ENCODE peak calls at places on chromosomes 2 and 18, in four cellular contexts. G is hepatocyte, K is ovary, I is H1. M is an unnamed sample. For H3K4me1, the result is how much of the 10 kb centered on the place peaks cover.

GRCh38 chr2:100865819-100866462 is 46.0 kb downstream of the NPAS2 start:
- DNase-seq in G (peak), K (no peak), I (no peak), M (no peak)

GRCh38 chr2:147559068-147559467 is 285.8 kb upstream of the ACVR2A start:
- DNase-seq in G (no peak), K (no peak), I (no peak), M (no peak)

GRCh38 chr2:170421175-170421687 is 243.3 kb downstream of the MYO3B start:
- DNase-seq in G (no peak), K (no peak), I (no peak), M (no peak)

GRCh38 chr2:170567427-170567826 is 147.7 kb upstream of the SP5 start:
- DNase-seq in G (no peak), K (no peak), I (no peak), M (no peak)

GRCh38 chr2:46007412-46007811 is 289.8 kb upstream of the EPAS1 start:
- DNase-seq in G (no peak), K (no peak), I (peak), M (no peak)

GRCh38 chr2:66733361-66733760 is 298.4 kb downstream of the MEIS1 start:
- DNase-seq in G (no peak), K (no peak), I (no peak), M (no peak)

GRCh38 chr2:15313657-15314056 is 247.5 kb downstream of the NBAS start:
- DNase-seq in G (no peak), K (no peak), I (no peak), M (no peak)

GRCh38 chr18:58721586-58722160 is 50.4 kb downstream of the MALT1 start:
- DNase-seq in G (no peak), K (no peak), I (no peak), M (no peak)

GRCh38 chr2:30365201-30365600 is 81.8 kb upstream of the LCLAT1 start:
- DNase-seq in G (no peak), K (no peak), I (no peak), M (no peak)

GRCh38 chr2:85649201-85650190 is 18.5 kb downstream of the SFTPB start:
- DNase-seq in G (no peak), K (no peak), I (no peak), M (no peak)

GRCh38 chr18:13389491-13390131 is 171.1 kb downstream of the LDLRAD4 start:
- DNase-seq in G (no peak), K (no peak), I (peak), M (no peak)

GRCh38 chr18:76524900-76525698 is 30.1 kb upstream of the ZNF516 start:
- DNase-seq in G (peak), K (peak), I (no peak), M (no peak)

GRCh38 chr2:129909648-129910418 is 69.6 kb upstream of the RAB6C start:
- DNase-seq in G (no peak), K (no peak), I (peak), M (no peak)

GRCh38 chr2:63163231-63163845 is 112.7 kb downstream of the OTX1 start:
- DNase-seq in G (peak), K (no peak), I (no peak), M (no peak)

GRCh38 chr2:42141687-42142475 is 27.3 kb upstream of the EML4 start:
- DNase-seq in G (peak), K (peak), I (no peak), M (peak)

GRCh38 chr2:11701206-11701605 is 31.2 kb upstream of the NTSR2 start:
- DNase-seq in G (no peak), K (no peak), I (no peak), M (no peak)

GRCh38 chr2:128780434-128781080 is 461.9 kb upstream of the HS6ST1 start:
- DNase-seq in G (no peak), K (no peak), I (peak), M (no peak)

GRCh38 chr18:34807106-34807796 is 97.2 kb downstream of the DTNA start:
- DNase-seq in G (no peak), K (no peak), I (no peak), M (peak)

GRCh38 chr2:130834923-130835765 is 1.6 kb upstream of the ARHGEF4 start:
- DNase-seq in G (no peak), K (no peak), I (no peak), M (no peak)

GRCh38 chr2:174339571-174339966 is 4.8 kb downstream of the SP9 start:
- DNase-seq in G (no peak), K (no peak), I (no peak), M (no peak)

GRCh38 chr2:39989888-39990287 is 210.8 kb upstream of the THUMPD2 start:
- DNase-seq in G (no peak), K (no peak), I (no peak), M (no peak)

GRCh38 chr2:182068811-182069210 is 83.2 kb downstream of the PPP1R1C start:
- DNase-seq in G (no peak), K (no peak), I (no peak), M (peak)

GRCh38 chr2:177298191-177298590 is 33.7 kb upstream of the NFE2L2 start:
- DNase-seq in G (no peak), K (no peak), I (no peak), M (no peak)

GRCh38 chr18:37161491-37161890 is 332.6 kb downstream of the KIAA1328 start:
- DNase-seq in G (no peak), K (no peak), I (no peak), M (peak)

GRCh38 chr18:78519394-78520062 is 460.1 kb upstream of the SALL3 start:
- DNase-seq in G (no peak), K (no peak), I (no peak), M (no peak)

GRCh38 chr18:61893971-61894750 is 1.4 kb upstream of the RNF152 start:
- DNase-seq in G (peak), K (peak), I (peak), M (peak)

GRCh38 chr2:204199357-204199756 is 262.8 kb downstream of the ICOS start:
- DNase-seq in G (no peak), K (no peak), I (no peak), M (no peak)

GRCh38 chr2:43224571-43225092 is 1.8 kb downstream of the ZFP36L2 start:
- DNase-seq in G (peak), K (no peak), I (peak), M (no peak)

GRCh38 chr18:5058768-5059539 is 138.1 kb downstream of the AKAIN1 start:
- DNase-seq in G (no peak), K (no peak), I (no peak), M (no peak)

GRCh38 chr2:23926289-23926749 is 604 bp downstream of the ATAD2B start:
- DNase-seq in G (no peak), K (peak), I (no peak), M (no peak)

GRCh38 chr2:96251721-96252292 is 14.0 kb downstream of the TMEM127 start:
- DNase-seq in G (peak), K (no peak), I (no peak), M (peak)

GRCh38 chr2:174012347-174013309 is 47.5 kb upstream of the SP3 start:
- DNase-seq in G (peak), K (peak), I (peak), M (no peak)

GRCh38 chr18:79879566-79879965 is 71.9 kb downstream of the SLC66A2 start:
- DNase-seq in G (no peak), K (no peak), I (no peak), M (no peak)

GRCh38 chr2:169095631-169096105 is 26.3 kb downstream of the DHRS9 start:
- DNase-seq in G (peak), K (no peak), I (no peak), M (peak)

GRCh38 chr2:146940016-146940685 is 904.7 kb upstream of the ACVR2A start:
- DNase-seq in G (no peak), K (no peak), I (no peak), M (no peak)

GRCh38 chr18:23138470-23138869 is 3.2 kb downstream of the CABLES1 start:
- DNase-seq in G (no peak), K (peak), I (no peak), M (no peak)
- H3K4me1 ChIP-seq in G (under half), K (under half), I (under half), M (under half)

DNA sequence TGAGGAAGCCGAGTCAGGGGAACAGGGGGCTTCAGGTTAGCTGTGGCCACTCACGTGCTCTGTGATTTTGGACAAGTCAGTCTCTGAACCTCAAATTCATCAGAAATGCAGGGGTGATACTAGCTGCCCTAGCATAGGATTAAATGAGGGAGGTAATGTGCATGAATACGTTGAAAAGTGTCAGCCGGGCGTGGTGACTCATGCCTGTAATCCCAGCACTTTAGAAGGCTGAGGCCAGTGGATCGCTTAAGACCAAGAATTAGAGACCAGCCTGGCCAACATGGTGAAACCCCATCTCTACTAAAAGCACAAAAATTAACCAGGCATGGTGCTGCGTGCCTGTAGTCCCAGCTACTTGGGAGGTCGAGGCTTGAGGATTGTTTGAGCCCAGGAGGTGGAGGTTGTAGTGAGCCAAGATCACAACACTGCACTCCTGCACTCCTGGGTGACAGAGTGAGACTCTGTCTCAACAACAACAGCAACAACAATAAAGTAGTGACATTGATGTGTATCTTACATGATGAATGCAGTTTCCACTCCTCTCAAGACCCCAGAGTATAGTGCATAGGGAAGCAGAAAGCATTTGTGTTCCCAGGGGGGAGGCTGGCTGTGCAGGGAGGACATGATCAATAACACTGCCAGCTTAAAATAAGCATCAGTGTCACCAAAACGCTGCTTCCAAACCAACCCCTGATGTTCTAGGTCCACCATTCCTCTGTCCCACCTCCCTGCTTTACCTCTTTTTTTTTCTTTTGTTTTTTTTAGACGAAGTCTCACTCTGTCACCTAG is 68.8 kb downstream of the HNRNPLL start:
- DNase-seq in G (no peak), K (no peak), I (no peak), M (no peak)
- H3K27ac ChIP-seq in G (no peak), K (no peak), I (no peak), M (no peak)

GRCh38 chr2:57552885-57553284 is 493.7 kb upstream of the VRK2 start:
- DNase-seq in G (no peak), K (no peak), I (no peak), M (no peak)

GRCh38 chr2:57546478-57546877 is 500.1 kb upstream of the VRK2 start:
- DNase-seq in G (no peak), K (no peak), I (no peak), M (no peak)

GRCh38 chr2:57550912-57551311 is 495.7 kb upstream of the VRK2 start:
- DNase-seq in G (no peak), K (no peak), I (no peak), M (no peak)

GRCh38 chr2:57544626-57545025 is 502.0 kb upstream of the VRK2 start:
- DNase-seq in G (no peak), K (no peak), I (no peak), M (no peak)

DNA sequence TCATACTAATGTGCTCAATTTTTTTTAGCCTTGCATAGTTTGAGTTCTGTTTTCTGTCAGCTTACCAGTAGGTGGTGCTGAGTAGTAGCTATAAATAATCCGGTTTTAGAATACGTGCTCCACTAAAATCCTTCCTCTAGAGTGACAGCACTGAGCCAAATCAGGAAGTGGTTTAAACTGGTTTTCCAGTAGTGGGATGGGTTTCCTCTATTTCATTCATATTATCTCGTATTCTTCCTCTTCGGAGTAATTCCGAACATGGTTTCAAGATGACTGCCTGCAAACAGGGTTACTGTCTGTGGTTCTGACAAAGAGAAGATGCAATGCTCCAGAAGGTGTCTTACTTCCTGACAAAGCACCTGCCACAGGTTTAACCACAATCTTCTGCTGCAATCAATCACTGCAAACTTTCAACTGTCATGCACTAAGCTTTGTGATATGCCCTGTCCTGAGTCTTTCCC is 496.9 kb upstream of the VRK2 start:
- DNase-seq in G (peak), K (no peak), I (no peak), M (no peak)
- TF ChIP-seq CTCF in G (peak), K (no peak), I (peak), M (peak)

DNA sequence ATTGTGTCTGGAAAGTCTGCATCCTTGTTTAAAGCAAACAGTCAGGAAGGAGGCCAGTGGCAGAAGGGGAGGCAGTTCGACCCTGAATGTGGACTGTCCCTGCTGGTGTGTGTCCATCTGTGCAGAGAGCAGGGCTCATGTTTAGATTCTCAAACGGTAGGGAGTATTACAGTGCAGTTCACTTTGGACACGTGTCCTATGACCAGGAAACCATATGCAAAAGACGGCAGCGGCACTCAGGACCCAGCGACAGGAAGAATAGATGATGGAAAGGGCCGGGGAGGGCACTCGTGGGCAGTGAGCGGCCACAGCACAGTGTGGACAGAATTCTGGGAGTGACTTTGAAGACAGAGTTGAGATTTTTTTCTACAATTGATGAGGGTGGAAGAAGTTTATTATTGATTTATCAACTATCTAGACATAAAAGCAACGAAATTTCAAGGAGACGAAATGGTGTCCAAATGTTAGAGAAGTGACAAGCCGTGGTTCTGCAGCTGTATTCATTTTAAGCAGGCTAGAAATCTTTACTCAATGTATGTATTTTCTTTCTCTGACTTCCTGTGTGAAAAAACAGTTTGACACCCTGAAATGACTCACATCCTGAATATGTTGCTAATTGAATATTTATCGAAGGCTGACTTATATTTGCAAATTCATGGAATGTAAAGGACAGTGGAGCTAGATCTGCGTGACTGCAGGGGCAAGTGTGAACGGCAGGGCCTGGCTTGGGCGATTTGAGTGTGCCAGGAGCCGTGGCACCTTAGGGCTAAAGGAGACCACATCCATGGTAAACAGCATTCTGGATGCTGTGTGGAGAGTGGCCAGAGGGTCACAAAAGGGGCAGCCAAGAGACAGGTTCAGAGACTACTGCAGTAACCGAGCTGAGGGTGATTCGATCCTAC is 214.2 kb downstream of the PTGR3 start:
- DNase-seq in G (no peak), K (no peak), I (no peak), M (no peak)
- H3K4me1 ChIP-seq in G (under half), K (under half), I (under half), M (under half)

DNA sequence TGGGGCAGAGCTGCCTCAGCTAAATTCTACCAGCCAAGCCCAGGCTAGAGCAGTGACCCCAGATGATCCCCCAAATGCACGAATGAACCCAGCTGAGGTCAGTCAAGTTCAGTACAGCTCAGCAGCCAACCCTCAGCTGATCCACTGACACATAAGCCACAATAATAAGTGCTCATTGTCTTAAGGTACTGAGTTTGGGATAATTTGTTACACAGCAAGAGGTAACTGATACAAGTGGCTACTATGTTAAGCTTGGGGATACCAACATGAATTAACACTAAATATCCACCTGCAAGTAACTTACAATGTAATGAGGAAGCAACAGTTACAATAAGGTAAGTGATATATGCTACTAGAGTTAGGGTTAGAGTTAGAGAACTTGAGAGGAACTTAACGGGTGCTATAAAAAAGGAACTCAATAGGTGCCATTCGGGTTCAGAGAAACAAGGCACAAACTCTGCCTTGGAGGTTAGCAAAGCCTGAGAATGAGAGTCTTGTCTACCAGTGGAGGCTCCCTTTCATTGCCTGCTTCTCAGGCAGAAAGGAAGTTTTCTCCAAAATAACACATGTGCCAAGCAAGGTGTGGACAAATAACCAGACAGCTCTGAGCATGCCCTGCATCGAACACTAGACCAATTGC is 189.4 kb downstream of the ARL4C start:
- DNase-seq in G (no peak), K (no peak), I (no peak), M (no peak)
- H3K27ac ChIP-seq in G (no peak), K (no peak), I (no peak), M (peak)

GRCh38 chr2:189702071-189702470 is 27.6 kb downstream of the ANKAR start:
- DNase-seq in G (no peak), K (no peak), I (no peak), M (no peak)
- TF ChIP-seq CTCF in G (no peak), K (no peak), I (peak), M (peak)

DNA sequence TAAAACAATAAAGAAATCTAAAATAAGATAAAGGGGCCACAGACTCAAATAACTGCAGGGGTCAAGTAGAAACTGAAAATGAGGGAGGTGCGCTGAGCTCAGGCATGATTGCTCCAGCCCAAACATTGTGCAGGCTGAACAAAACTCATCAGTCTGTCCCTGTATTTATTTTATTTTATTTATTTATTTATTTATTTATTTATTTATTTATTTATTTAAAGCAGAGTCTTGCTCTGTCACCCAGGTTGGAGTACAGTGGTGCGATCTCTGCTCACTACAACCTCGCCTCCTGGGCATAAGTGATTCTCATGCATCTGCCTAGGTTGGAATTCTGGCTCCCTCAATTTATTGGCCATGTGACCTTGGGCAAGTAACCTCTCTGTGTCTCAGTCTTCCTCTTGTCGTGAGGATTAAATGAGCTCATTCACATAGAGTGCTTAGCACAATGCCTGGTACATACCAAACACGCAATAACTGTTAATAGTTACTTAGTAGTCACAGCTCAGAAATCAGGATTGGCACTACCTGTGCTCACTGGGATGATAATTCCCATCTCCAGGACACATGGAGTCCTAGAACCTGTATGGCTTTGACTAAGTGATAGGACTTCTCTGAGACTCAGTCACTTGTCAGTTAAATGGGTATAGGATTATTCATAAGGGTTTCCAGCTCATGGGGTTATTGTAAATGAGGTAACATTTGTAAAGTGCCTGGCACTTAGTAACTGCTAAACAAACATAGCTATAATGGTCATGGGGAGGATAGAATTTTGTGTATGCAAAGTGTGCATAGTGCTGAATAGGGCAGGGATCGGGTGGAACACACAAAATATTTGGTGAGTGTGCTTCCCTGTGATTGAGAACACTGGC is 6.0 kb downstream of the SPEG start:
- DNase-seq in G (no peak), K (no peak), I (no peak), M (peak)
- H3K4me1 ChIP-seq in G (under half), K (under half), I (under half), M (under half)

M was measured in foreskin keratinocyte.